ENCODE peak calls at places on chromosomes 7 and 10, in five cellular contexts. E is K562, D is GM12878, F is HepG2, U is endothelial cell of umbilical vein. G is an unnamed sample.
A peak's percentile ranks its signal among the peaks of the same experiment; 100 is the strongest.

GRCh38 chr10:90968448-90969086 is 47.7 kb upstream of the ANKRD1 start:
- DNase-seq in E (no peak), D (no peak), F (no peak), U (peak; percentile 38), G (peak; percentile 31)

GRCh38 chr10:71814923-71815411 is 36.1 kb downstream of the PSAP start:
- DNase-seq in E (no peak), D (no peak), F (no peak), U (no peak), G (no peak)

GRCh38 chr10:74163313-74164068 is 12.5 kb downstream of the ADK start:
- DNase-seq in E (no peak), D (no peak), F (no peak), U (peak; percentile 15), G (no peak)

GRCh38 chr7:28075674-28076358 is 104.8 kb downstream of the JAZF1 start:
- DNase-seq in E (no peak), D (no peak), F (no peak), U (no peak), G (no peak)

GRCh38 chr7:155405399-155406318 is 52.3 kb upstream of the EN2 start:
- DNase-seq in E (peak; percentile 41), D (no peak), F (no peak), U (no peak), G (peak; percentile 41)

GRCh38 chr7:128020161-128020560 is 11.1 kb downstream of the LRRC4 start:
- DNase-seq in E (peak; percentile 66), D (no peak), F (peak; percentile 35), U (no peak), G (no peak)

GRCh38 chr10:93186631-93187030 is 112.9 kb downstream of the CYP26A1 start:
- DNase-seq in E (no peak), D (no peak), F (no peak), U (no peak), G (no peak)

GRCh38 chr7:50393076-50393475 is 57.1 kb downstream of the FIGNL1 start:
- DNase-seq in E (peak; percentile 34), D (no peak), F (no peak), U (no peak), G (no peak)

GRCh38 chr7:90320014-90320413 is 1.1 kb downstream of the FAM237B start:
- DNase-seq in E (no peak), D (no peak), F (no peak), U (no peak), G (no peak)

GRCh38 chr10:117900280-117900679 is 146.5 kb downstream of the RAB11FIP2 start:
- DNase-seq in E (no peak), D (no peak), F (no peak), U (no peak), G (no peak)

GRCh38 chr7:98760201-98760651 is 109.6 kb downstream of the TMEM130 start:
- DNase-seq in E (no peak), D (no peak), F (no peak), U (no peak), G (no peak)

GRCh38 chr7:106979551-106980357 is 64.8 kb upstream of the PRKAR2B start:
- DNase-seq in E (peak; percentile 79), D (no peak), F (no peak), U (no peak), G (no peak)

GRCh38 chr10:112815238-112816032 is 134.6 kb upstream of the TCF7L2 start:
- DNase-seq in E (no peak), D (no peak), F (peak; percentile 85), U (peak; percentile 56), G (peak; percentile 13)

GRCh38 chr7:94908204-94909022 is 1.0 kb downstream of the PPP1R9A start:
- DNase-seq in E (no peak), D (no peak), F (peak; percentile 54), U (peak; percentile 32), G (peak; percentile 57)

GRCh38 chr10:132467464-132468149 is 70.0 kb upstream of the INPP5A start:
- DNase-seq in E (no peak), D (no peak), F (no peak), U (no peak), G (no peak)

GRCh38 chr7:45328397-45329080 is 170.9 kb downstream of the RAMP3 start:
- DNase-seq in E (no peak), D (no peak), F (no peak), U (no peak), G (no peak)

GRCh38 chr10:33032354-33033254 is 74.6 kb upstream of the ITGB1 start:
- DNase-seq in E (no peak), D (no peak), F (peak; percentile 5), U (peak; percentile 96), G (peak; percentile 75)

GRCh38 chr10:7027913-7028808 is 382.7 kb downstream of the SFMBT2 start:
- DNase-seq in E (peak; percentile 88), D (no peak), F (no peak), U (no peak), G (no peak)

GRCh38 chr7:32618987-32619386 is 123.7 kb downstream of the AVL9 start:
- DNase-seq in E (no peak), D (no peak), F (no peak), U (no peak), G (no peak)

GRCh38 chr7:26157520-26158105 is 5.6 kb downstream of the NFE2L3 start:
- DNase-seq in E (no peak), D (no peak), F (no peak), U (no peak), G (no peak)
- H3K4me2 ChIP-seq in E (no peak overlapping the region), D (peak overlapping the region; percentile 98), F (no peak overlapping the region), U (peak overlapping the region; percentile 64), G (no peak overlapping the region)

DNA sequence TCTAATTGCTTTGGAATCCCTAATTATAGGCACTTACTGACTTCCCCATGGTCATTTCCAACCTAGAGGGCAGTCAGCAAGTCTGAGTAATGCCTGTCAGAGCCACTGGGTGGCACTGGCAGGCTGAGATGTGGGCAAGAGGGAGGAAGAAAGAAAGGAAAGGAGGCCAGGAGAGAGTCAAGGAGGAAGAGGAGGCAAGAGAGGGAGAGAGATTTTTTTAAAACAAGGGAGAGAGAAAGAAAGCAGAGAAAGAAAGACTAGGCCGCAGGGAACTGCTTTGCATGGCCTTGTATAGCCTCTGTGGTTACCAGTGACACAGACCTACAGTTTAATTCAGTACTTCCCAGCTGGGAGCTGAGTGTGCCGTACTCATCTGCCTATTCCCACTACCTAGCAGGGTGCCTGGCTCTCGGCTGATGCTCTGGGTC is 210.4 kb upstream of the ADO start:
- DNase-seq in E (peak; percentile 57), D (peak; percentile 30), F (peak; percentile 27), U (peak; percentile 51), G (peak; percentile 26)
- TF ChIP-seq MYC in E (no peak), D (no peak), F (no peak), U (no peak), G (no peak)

GRCh38 chr7:131786204-131786603 is 229.8 kb upstream of the PODXL start:
- DNase-seq in E (no peak), D (no peak), F (no peak), U (no peak), G (no peak)
- H3K4me2 ChIP-seq in E (no peak overlapping the region), D (no peak overlapping the region), F (no peak overlapping the region), U (no peak overlapping the region), G (no peak overlapping the region)

DNA sequence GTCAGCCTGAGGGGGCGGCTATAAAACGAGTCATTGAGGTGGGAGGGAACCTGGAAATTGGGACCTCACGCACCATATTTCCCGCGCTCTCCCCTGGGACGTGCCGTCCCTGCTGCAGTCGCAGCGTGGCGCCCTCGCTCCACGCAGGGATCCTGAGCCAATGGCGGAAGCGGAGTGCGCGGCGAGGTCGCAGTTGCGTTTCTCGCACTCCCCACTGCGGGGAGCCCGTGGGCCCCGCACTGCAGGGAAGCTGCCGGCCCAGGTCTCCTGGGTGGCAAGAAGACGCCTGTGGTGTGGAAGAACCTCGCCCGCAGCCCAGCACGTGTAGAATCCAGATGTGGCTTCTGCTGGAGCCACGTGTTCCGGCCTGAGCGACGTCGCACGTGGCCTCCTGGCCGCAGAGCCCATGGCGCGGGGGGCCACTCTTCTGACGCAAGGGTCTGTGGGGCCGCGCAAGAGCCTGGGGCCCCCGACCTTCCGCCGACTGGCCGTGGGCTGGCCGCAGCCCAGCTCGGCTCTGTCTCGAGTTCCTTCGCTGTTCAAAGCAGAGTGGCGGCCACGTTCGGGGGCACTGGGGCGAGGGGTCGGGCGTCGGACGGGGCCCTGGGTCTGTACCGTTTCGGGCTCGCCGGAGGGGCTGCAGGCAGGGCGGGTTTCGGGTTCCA is 26.4 kb downstream of the HIF1AN start:
- DNase-seq in E (peak; percentile 72), D (peak; percentile 16), F (peak; percentile 32), U (peak; percentile 51), G (peak; percentile 86)
- TF ChIP-seq MYC in E (no peak), D (no peak), F (no peak), U (no peak), G (no peak)

DNA sequence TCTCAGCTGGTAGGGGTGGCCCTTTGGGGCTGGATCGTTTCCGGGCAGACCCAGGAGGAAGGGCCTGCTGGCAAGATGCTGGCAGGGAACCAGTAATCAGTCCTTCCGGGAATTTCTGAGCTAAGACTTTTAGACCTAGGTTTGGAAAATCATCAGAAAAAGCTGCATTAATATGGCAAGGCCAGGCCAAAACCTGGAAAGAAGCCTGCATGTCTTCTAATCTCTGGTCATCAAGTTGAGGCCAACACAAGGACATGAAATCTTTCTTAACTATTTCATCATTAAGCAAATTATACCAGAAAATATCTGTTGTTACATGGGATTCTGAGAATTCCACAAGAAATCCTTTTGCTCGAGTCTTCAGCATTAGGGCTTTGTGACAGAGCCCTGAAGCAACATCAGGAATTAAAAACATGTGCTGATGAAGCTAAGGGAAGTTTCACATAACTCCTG is 19.9 kb downstream of the CPA1 start:
- DNase-seq in E (no peak), D (no peak), F (no peak), U (peak; percentile 59), G (no peak)
- H3K4me2 ChIP-seq in E (no peak overlapping the region), D (no peak overlapping the region), F (no peak overlapping the region), U (no peak overlapping the region), G (no peak overlapping the region)

GRCh38 chr10:13337827-13338196 is 10.3 kb downstream of the SEPHS1 start:
- DNase-seq in E (no peak), D (no peak), F (no peak), U (no peak), G (no peak)

GRCh38 chr10:13340626-13341370 is 7.3 kb downstream of the SEPHS1 start:
- DNase-seq in E (no peak), D (peak; percentile 49), F (no peak), U (no peak), G (no peak)

GRCh38 chr10:13340068-13340467 is 8.0 kb downstream of the SEPHS1 start:
- DNase-seq in E (no peak), D (no peak), F (no peak), U (no peak), G (no peak)

GRCh38 chr10:13337128-13337826 is 10.8 kb downstream of the SEPHS1 start:
- DNase-seq in E (no peak), D (no peak), F (no peak), U (no peak), G (no peak)

DNA sequence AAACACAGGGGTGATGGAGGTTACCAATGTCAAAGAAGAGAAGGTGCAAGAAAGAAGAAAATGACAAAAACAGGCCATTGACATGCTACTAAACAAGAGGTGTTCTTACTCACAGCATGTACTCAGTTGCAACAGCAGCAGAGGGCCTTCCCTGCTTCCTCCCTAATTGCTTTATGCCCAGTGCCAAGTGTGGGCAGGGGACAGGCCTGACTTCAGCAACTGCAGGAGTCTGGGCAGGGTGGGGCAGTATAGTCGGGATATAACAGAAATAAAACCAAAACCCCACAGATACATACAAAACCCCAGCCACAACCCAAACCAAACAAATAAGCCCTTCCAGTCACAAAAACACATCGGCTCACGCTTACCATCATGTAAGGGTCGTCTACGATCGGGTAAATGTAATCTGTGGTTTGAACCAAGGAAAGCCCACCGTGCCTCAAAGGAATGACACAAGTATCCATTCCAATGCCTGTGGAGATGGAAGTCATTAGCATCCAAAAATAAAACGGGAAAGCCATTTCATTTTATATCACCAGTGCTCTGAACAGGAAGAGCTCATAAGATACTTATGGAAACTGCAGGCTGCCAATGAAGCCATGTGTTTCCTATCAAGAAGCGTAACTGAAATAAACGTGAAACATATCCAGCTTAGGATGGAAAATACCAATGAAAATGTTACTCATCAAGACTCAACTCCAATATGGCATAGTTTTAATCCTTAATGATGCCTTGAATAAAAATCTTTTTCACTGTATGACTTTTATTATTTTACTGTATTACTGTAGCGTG is 9.6 kb downstream of the SEPHS1 start:
- DNase-seq in E (no peak), D (no peak), F (no peak), U (peak; percentile 47), G (no peak)
- TF ChIP-seq MYC in E (no peak), D (no peak), F (no peak), U (no peak), G (no peak)